ENCODE peak calls at places on chromosomes 2 and 18, in eight cellular contexts. R, I, T, K, Z, Y, X and G are unnamed samples.

GRCh38 chr2:648476-649424 is 28.5 kb downstream of the TMEM18 start:
- DNase-seq in I (no peak), Z (peak), X (peak), T (no peak), Y (no peak), R (peak), K (no peak), G (no peak)

GRCh38 chr2:238955648-238956531 is 108.0 kb downstream of the TWIST2 start:
- DNase-seq in K (no peak), Y (no peak), Z (peak), I (peak), X (no peak), R (no peak), T (no peak), G (peak)

GRCh38 chr2:54207666-54208195 is 48.3 kb downstream of the TSPYL6 start:
- DNase-seq in K (no peak), I (peak), Z (no peak), Y (no peak), X (no peak), R (no peak), T (no peak), G (no peak)

GRCh38 chr2:62347563-62348270 is 151.8 kb downstream of the B3GNT2 start:
- DNase-seq in X (no peak), I (no peak), Z (no peak), Y (no peak), T (no peak), K (no peak), R (no peak), G (no peak)

GRCh38 chr2:130759906-130760753 is 4.8 kb downstream of the AMER3 start:
- DNase-seq in Z (no peak), Y (no peak), T (no peak), R (no peak), X (no peak), K (no peak), I (peak), G (no peak)

GRCh38 chr18:13220326-13220991 is 1.9 kb downstream of the LDLRAD4 start:
- DNase-seq in I (no peak), T (no peak), X (no peak), R (no peak), K (no peak), Y (no peak), Z (no peak), G (no peak)

GRCh38 chr2:218505754-218506371 is 62.3 kb downstream of the USP37 start:
- DNase-seq in T (no peak), I (no peak), X (no peak), K (no peak), Z (no peak), Y (no peak), R (no peak), G (no peak)

GRCh38 chr18:63366270-63366990 is 576 bp downstream of the KDSR start:
- DNase-seq in I (peak), T (peak), Z (peak), X (peak), Y (no peak), R (peak), K (peak), G (peak)

GRCh38 chr2:33068261-33068660 is 121.5 kb downstream of the LTBP1 start:
- DNase-seq in R (no peak), I (peak), Y (no peak), Z (no peak), T (no peak), K (no peak), X (no peak), G (no peak)

GRCh38 chr2:120502357-120502756 is 156.4 kb downstream of the INHBB start:
- DNase-seq in T (no peak), R (no peak), Y (no peak), X (no peak), I (no peak), K (no peak), Z (no peak), G (no peak)

GRCh38 chr2:101120124-101120996 is 30.8 kb downstream of the TBC1D8 start:
- DNase-seq in R (no peak), K (peak), X (no peak), T (no peak), Y (peak), I (peak), Z (peak), G (peak)

GRCh38 chr18:59379772-59380530 is 20.9 kb upstream of the LMAN1 start:
- DNase-seq in I (no peak), K (no peak), Y (no peak), X (no peak), R (no peak), Z (no peak), T (no peak), G (no peak)

GRCh38 chr2:37775908-37776250 is 104.4 kb upstream of the CDC42EP3 start:
- DNase-seq in X (no peak), K (no peak), Y (no peak), I (peak), R (no peak), T (no peak), Z (peak), G (peak)

GRCh38 chr2:121771976-121772742 is 16.7 kb downstream of the TSN start:
- DNase-seq in I (no peak), R (no peak), Z (no peak), K (no peak), T (no peak), Y (no peak), X (peak), G (no peak)

GRCh38 chr2:231611273-231612198 is 18.9 kb downstream of the TEX44 start:
- DNase-seq in R (peak), Y (peak), I (peak), X (no peak), T (peak), K (peak), Z (peak), G (no peak)

GRCh38 chr2:140063356-140063755 is 1283.2 kb upstream of the NXPH2 start:
- DNase-seq in Z (no peak), I (no peak), R (no peak), T (no peak), K (no peak), Y (no peak), X (no peak), G (no peak)